ENCODE peak calls at places on chromosome 4, in seven cellular contexts. R is nucleus accumbens; Z is transverse colon; H is LHCN-M2; G is AG08396; U is effector memory CD4-positive, alpha-beta T cell; J is skeletal muscle cell. K is an unnamed sample.

GRCh38 chr4:24780936-24781538 is 14.3 kb upstream of the SOD3 start:
- DNase-seq in R (no peak), Z (no peak), H (no peak), G (no peak), U (no peak), J (no peak), K (no peak)

GRCh38 chr4:74365761-74366160 is 816 bp downstream of the EREG start:
- DNase-seq in R (no peak), Z (peak), H (no peak), G (no peak), U (no peak), J (no peak), K (peak)

GRCh38 chr4:189202869-189203271 is 737.8 kb upstream of the FRG1 start:
- DNase-seq in R (no peak), Z (no peak), H (peak), G (peak), U (no peak), J (peak), K (no peak)

GRCh38 chr4:140893939-140894338 is 137.8 kb upstream of the TBC1D9 start:
- DNase-seq in R (no peak), Z (no peak), H (no peak), G (no peak), U (no peak), J (no peak), K (no peak)

GRCh38 chr4:64882311-64883086 is 473.2 kb upstream of the TECRL start:
- DNase-seq in R (no peak), Z (no peak), H (no peak), G (no peak), U (no peak), J (no peak), K (peak)

GRCh38 chr4:5963611-5964010 is 54.6 kb downstream of the C4orf50 start:
- DNase-seq in R (no peak), Z (no peak), H (no peak), G (no peak), U (no peak), J (no peak), K (no peak)

GRCh38 chr4:40227284-40227683 is 30.5 kb downstream of the RHOH start:
- DNase-seq in R (no peak), Z (no peak), H (no peak), G (no peak), U (no peak), J (peak), K (no peak)

GRCh38 chr4:1172971-1173757 is 781 bp upstream of the SPON2 start:
- DNase-seq in R (no peak), Z (no peak), H (no peak), G (peak), U (no peak), J (peak), K (no peak)

GRCh38 chr4:48372272-48372671 is 30.9 kb downstream of the SLAIN2 start:
- DNase-seq in R (no peak), Z (no peak), H (no peak), G (no peak), U (no peak), J (no peak), K (no peak)

GRCh38 chr4:121749225-121749624 is 15.7 kb downstream of the SMIM43 start:
- DNase-seq in R (no peak), Z (no peak), H (no peak), G (no peak), U (no peak), J (no peak), K (no peak)

GRCh38 chr4:184732126-184732525 is 1.8 kb downstream of the CENPU start:
- DNase-seq in R (no peak), Z (no peak), H (peak), G (no peak), U (no peak), J (no peak), K (no peak)

GRCh38 chr4:184860018-184860530 is 34.3 kb upstream of the ACSL1 start:
- DNase-seq in R (no peak), Z (no peak), H (no peak), G (no peak), U (no peak), J (no peak), K (no peak)

GRCh38 chr4:121243476-121243875 is 79.4 kb upstream of the TNIP3 start:
- DNase-seq in R (no peak), Z (no peak), H (no peak), G (no peak), U (no peak), J (no peak), K (no peak)

GRCh38 chr4:57369446-57369845 is 259.3 kb upstream of the IGFBP7 start:
- DNase-seq in R (no peak), Z (no peak), H (no peak), G (no peak), U (no peak), J (peak), K (no peak)

GRCh38 chr4:163681208-163681821 is 186.8 kb downstream of the TMA16 start:
- DNase-seq in R (no peak), Z (no peak), H (peak), G (no peak), U (no peak), J (no peak), K (peak)

GRCh38 chr4:40998680-40999358 is 215.5 kb downstream of the APBB2 start:
- DNase-seq in R (no peak), Z (peak), H (peak), G (no peak), U (no peak), J (no peak), K (no peak)

GRCh38 chr4:55611358-55612059 is 19.5 kb upstream of the PDCL2 start:
- DNase-seq in R (no peak), Z (no peak), H (no peak), G (no peak), U (no peak), J (no peak), K (no peak)

GRCh38 chr4:1842993-1843448 is 12.9 kb downstream of the LETM1 start:
- DNase-seq in R (no peak), Z (no peak), H (peak), G (peak), U (no peak), J (peak), K (no peak)

GRCh38 chr4:49044270-49044669 is 58.2 kb downstream of the CWH43 start:
- DNase-seq in R (no peak), Z (no peak), H (no peak), G (no peak), U (no peak), J (no peak), K (no peak)

GRCh38 chr4:168183717-168184571 is 91.6 kb downstream of the ANXA10 start:
- DNase-seq in R (no peak), Z (no peak), H (peak), G (peak), U (no peak), J (no peak), K (no peak)

GRCh38 chr4:77352192-77352591 is 195.2 kb downstream of the CCNG2 start:
- DNase-seq in R (no peak), Z (no peak), H (no peak), G (no peak), U (no peak), J (no peak), K (no peak)

GRCh38 chr4:40238700-40239548 is 42.1 kb downstream of the RHOH start:
- DNase-seq in R (no peak), Z (peak), H (no peak), G (no peak), U (peak), J (no peak), K (no peak)

GRCh38 chr4:5711479-5712184 is 631 bp downstream of the EVC start:
- DNase-seq in R (no peak), Z (no peak), H (peak), G (peak), U (no peak), J (peak), K (no peak)

GRCh38 chr4:72360075-72360474 is 208.9 kb downstream of the ADAMTS3 start:
- DNase-seq in R (no peak), Z (no peak), H (no peak), G (no peak), U (no peak), J (no peak), K (no peak)

GRCh38 chr4:29861307-29861706 is 858.9 kb upstream of the PCDH7 start:
- DNase-seq in R (no peak), Z (no peak), H (peak), G (no peak), U (no peak), J (no peak), K (no peak)

GRCh38 chr4:576991-577498 is 950 bp upstream of the TMEM271 start:
- DNase-seq in R (peak), Z (no peak), H (no peak), G (no peak), U (no peak), J (no peak), K (no peak)

GRCh38 chr4:70778888-70779422 is 57.2 kb downstream of the RUFY3 start:
- DNase-seq in R (no peak), Z (no peak), H (no peak), G (peak), U (no peak), J (no peak), K (no peak)

GRCh38 chr4:141548791-141549190 is 87.6 kb upstream of the IL15 start:
- DNase-seq in R (no peak), Z (no peak), H (no peak), G (peak), U (no peak), J (no peak), K (no peak)

GRCh38 chr4:83011779-83012630 is 1.4 kb upstream of the LIN54 start:
- DNase-seq in R (peak), Z (peak), H (no peak), G (peak), U (no peak), J (no peak), K (no peak)

GRCh38 chr4:94516067-94516466 is 64.3 kb downstream of the PDLIM5 start:
- DNase-seq in R (no peak), Z (no peak), H (peak), G (peak), U (no peak), J (peak), K (no peak)

GRCh38 chr4:126839066-126839465 is 793.7 kb upstream of the INTU start:
- DNase-seq in R (no peak), Z (no peak), H (peak), G (no peak), U (no peak), J (peak), K (no peak)

GRCh38 chr4:139188648-139189416 is 11.8 kb upstream of the ELF2 start:
- DNase-seq in R (no peak), Z (no peak), H (no peak), G (no peak), U (no peak), J (no peak), K (no peak)

GRCh38 chr4:155491336-155492131 is 114.8 kb upstream of the MAP9 start:
- DNase-seq in R (no peak), Z (no peak), H (no peak), G (no peak), U (no peak), J (no peak), K (no peak)

GRCh38 chr4:6282247-6282646 is 12.6 kb downstream of the WFS1 start:
- DNase-seq in R (no peak), Z (no peak), H (no peak), G (no peak), U (no peak), J (no peak), K (no peak)

GRCh38 chr4:11813951-11814446 is 385.3 kb upstream of the HS3ST1 start:
- DNase-seq in R (no peak), Z (no peak), H (no peak), G (no peak), U (no peak), J (no peak), K (no peak)

GRCh38 chr4:13642576-13642975 is 15.1 kb upstream of the BOD1L1 start:
- DNase-seq in R (no peak), Z (no peak), H (peak), G (no peak), U (no peak), J (peak), K (no peak)

GRCh38 chr4:84171871-84172270 is 327.2 kb downstream of the NKX6-1 start:
- DNase-seq in R (no peak), Z (no peak), H (no peak), G (no peak), U (no peak), J (no peak), K (no peak)

GRCh38 chr4:183468210-183469095 is 24.0 kb downstream of the CDKN2AIP start:
- DNase-seq in R (no peak), Z (no peak), H (peak), G (peak), U (no peak), J (no peak), K (no peak)